ENCODE peak calls at places on chromosomes 7 and 10, in four cellular contexts. One of them, this sample, is unnamed.

GRCh38 chr7:102431617-102432298 is 1.6 kb upstream of the ORAI2 start:
- DNase-seq in lung: no peak
- DNase-seq in fibroblast of pulmonary artery: no peak
- DNase-seq in SK-N-SH: no peak
- DNase-seq in this sample: no peak

GRCh38 chr7:10685040-10685439 is 288.6 kb upstream of the PHF14 start:
- DNase-seq in lung: no peak
- DNase-seq in SK-N-SH: no peak
- DNase-seq in fibroblast of pulmonary artery: no peak
- DNase-seq in this sample: no peak

GRCh38 chr10:128062837-128063563 is 63.2 kb downstream of the MKI67 start:
- DNase-seq in fibroblast of pulmonary artery: peak
- DNase-seq in lung: no peak
- DNase-seq in SK-N-SH: no peak
- DNase-seq in this sample: no peak

GRCh38 chr10:84432891-84433290 is 104.5 kb downstream of the CCSER2 start:
- DNase-seq in SK-N-SH: no peak
- DNase-seq in fibroblast of pulmonary artery: peak
- DNase-seq in lung: no peak
- DNase-seq in this sample: no peak

GRCh38 chr7:831596-832291 is 532 bp upstream of the SUN1 start:
- DNase-seq in fibroblast of pulmonary artery: peak
- DNase-seq in lung: no peak
- DNase-seq in SK-N-SH: no peak
- DNase-seq in this sample: peak

GRCh38 chr10:5840314-5841307 is 27.4 kb upstream of the GDI2 start:
- DNase-seq in lung: no peak
- DNase-seq in SK-N-SH: no peak
- DNase-seq in fibroblast of pulmonary artery: peak
- DNase-seq in this sample: no peak

GRCh38 chr10:96017227-96017687 is 26.1 kb upstream of the CCNJ start:
- DNase-seq in lung: no peak
- DNase-seq in fibroblast of pulmonary artery: peak
- DNase-seq in SK-N-SH: peak
- DNase-seq in this sample: peak

GRCh38 chr10:96304241-96304640 is at the start of gene DNTT:
- DNase-seq in fibroblast of pulmonary artery: no peak
- DNase-seq in SK-N-SH: no peak
- DNase-seq in lung: no peak
- DNase-seq in this sample: no peak

GRCh38 chr10:21661087-21661486 is 127.1 kb downstream of the MLLT10 start:
- DNase-seq in SK-N-SH: no peak
- DNase-seq in lung: no peak
- DNase-seq in fibroblast of pulmonary artery: no peak
- DNase-seq in this sample: no peak

GRCh38 chr7:130961128-130961601 is 227.2 kb upstream of the KLF14 start:
- DNase-seq in SK-N-SH: no peak
- DNase-seq in lung: no peak
- DNase-seq in fibroblast of pulmonary artery: peak
- DNase-seq in this sample: peak

GRCh38 chr7:150567168-150567567 is at the start of gene GIMAP4:
- DNase-seq in SK-N-SH: no peak
- DNase-seq in fibroblast of pulmonary artery: no peak
- DNase-seq in lung: no peak
- DNase-seq in this sample: no peak

GRCh38 chr7:49773939-49774458 is 561 bp downstream of the VWC2 start:
- DNase-seq in SK-N-SH: peak
- DNase-seq in lung: no peak
- DNase-seq in fibroblast of pulmonary artery: no peak
- DNase-seq in this sample: no peak

GRCh38 chr10:110162749-110163148 is 44.7 kb upstream of the MXI1 start:
- DNase-seq in SK-N-SH: no peak
- DNase-seq in fibroblast of pulmonary artery: no peak
- DNase-seq in lung: no peak
- DNase-seq in this sample: no peak

GRCh38 chr7:128934361-128935352 is 3.1 kb upstream of the IRF5 start:
- DNase-seq in fibroblast of pulmonary artery: no peak
- DNase-seq in SK-N-SH: no peak
- DNase-seq in lung: no peak
- DNase-seq in this sample: no peak

GRCh38 chr10:71694567-71694968 is 25.0 kb downstream of the C10orf105 start:
- DNase-seq in SK-N-SH: no peak
- DNase-seq in lung: peak
- DNase-seq in fibroblast of pulmonary artery: no peak
- DNase-seq in this sample: no peak

GRCh38 chr10:16510843-16511242 is 10.8 kb downstream of the C1QL3 start:
- DNase-seq in lung: no peak
- DNase-seq in SK-N-SH: no peak
- DNase-seq in fibroblast of pulmonary artery: no peak
- DNase-seq in this sample: no peak
- TF ChIP-seq CTCF in lung: no peak
- TF ChIP-seq CTCF in SK-N-SH: no peak
- TF ChIP-seq CTCF in fibroblast of pulmonary artery: no peak
- TF ChIP-seq CTCF in this sample: no peak

GRCh38 chr7:158315326-158315725 is 272.3 kb downstream of the PTPRN2 start:
- DNase-seq in SK-N-SH: no peak
- DNase-seq in fibroblast of pulmonary artery: no peak
- DNase-seq in lung: no peak
- DNase-seq in this sample: no peak

GRCh38 chr7:158315881-158316280 is 271.7 kb downstream of the PTPRN2 start:
- DNase-seq in fibroblast of pulmonary artery: no peak
- DNase-seq in SK-N-SH: no peak
- DNase-seq in lung: no peak
- DNase-seq in this sample: no peak

GRCh38 chr7:158318511-158318913 is 269.1 kb downstream of the PTPRN2 start:
- DNase-seq in SK-N-SH: no peak
- DNase-seq in lung: no peak
- DNase-seq in fibroblast of pulmonary artery: no peak
- DNase-seq in this sample: no peak

GRCh38 chr7:158316466-158317031 is 271.1 kb downstream of the PTPRN2 start:
- DNase-seq in fibroblast of pulmonary artery: no peak
- DNase-seq in lung: no peak
- DNase-seq in SK-N-SH: no peak
- DNase-seq in this sample: no peak

DNA sequence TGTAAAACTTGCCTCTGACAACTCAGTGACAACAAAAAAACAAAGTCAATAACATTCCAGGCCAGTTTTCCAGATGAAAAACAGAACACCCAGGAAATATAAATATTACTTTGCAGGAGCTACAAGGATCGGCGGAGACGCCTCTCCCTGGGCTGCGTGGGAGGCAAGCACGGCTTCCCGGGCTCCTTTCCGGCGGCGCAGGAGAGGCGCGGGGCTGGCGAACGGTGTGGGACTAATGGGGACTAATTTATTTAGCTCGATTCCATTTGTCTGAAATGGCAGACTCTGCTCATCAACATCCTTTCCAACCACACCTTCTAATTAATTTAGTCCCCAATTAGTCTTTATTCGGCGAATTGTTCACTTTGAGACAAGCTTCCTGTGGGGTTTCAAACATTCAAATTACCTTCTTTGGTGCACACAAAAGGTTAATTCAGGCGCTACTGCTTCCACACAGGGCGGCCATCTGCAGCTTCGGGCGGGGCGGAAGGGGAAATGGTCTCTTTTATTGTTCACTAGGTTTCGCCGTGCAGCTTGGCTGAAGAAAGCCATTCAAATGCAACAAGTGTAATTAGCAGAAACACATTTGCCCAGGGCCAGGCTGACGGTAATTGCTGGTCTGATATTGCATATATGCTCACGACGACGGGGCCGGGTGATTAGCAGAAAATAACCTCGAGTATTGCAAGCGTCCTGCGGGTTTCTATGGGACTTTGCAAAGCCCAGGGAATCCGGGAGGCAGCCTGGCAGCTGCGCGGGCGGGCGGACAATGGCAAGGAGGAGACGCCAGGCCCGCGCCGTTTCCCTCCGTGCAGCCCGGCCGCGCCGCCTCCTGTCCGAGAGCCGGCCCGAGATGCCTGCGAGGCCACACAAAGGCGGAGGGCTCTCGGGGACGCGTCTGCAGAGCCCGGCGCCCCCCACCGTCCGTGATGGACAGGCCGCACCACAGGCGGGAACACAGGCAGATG is 270.1 kb downstream of the PTPRN2 start:
- DNase-seq in lung: no peak
- DNase-seq in SK-N-SH: no peak
- DNase-seq in fibroblast of pulmonary artery: no peak
- DNase-seq in this sample: no peak
- TF ChIP-seq CTCF in lung: no peak
- TF ChIP-seq CTCF in SK-N-SH: no peak
- TF ChIP-seq CTCF in fibroblast of pulmonary artery: no peak
- TF ChIP-seq CTCF in this sample: no peak

DNA sequence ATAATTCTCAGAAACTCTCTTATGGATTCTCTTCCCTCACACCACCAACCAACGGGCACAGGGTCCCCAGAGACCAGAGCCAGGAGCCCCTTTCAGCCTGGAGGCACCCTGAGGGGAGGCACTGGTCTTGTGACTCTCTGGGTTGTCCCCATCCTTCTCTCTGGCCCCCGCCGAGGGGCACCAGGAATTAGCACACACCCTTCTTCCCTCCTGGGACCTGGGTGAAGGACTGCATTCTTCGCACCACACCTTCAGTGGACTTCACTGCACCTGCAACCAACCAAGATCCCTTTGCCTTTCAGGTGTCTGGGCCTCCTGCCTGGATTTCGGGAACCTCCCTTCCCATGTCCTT is 22.1 kb downstream of the PLAC9 start:
- DNase-seq in lung: no peak
- DNase-seq in SK-N-SH: no peak
- DNase-seq in fibroblast of pulmonary artery: no peak
- DNase-seq in this sample: no peak
- TF ChIP-seq CTCF in lung: no peak
- TF ChIP-seq CTCF in SK-N-SH: no peak
- TF ChIP-seq CTCF in fibroblast of pulmonary artery: no peak
- TF ChIP-seq CTCF in this sample: no peak

GRCh38 chr7:93054975-93055374 is 62.8 kb downstream of the SAMD9 start:
- DNase-seq in fibroblast of pulmonary artery: no peak
- DNase-seq in lung: no peak
- DNase-seq in SK-N-SH: no peak
- DNase-seq in this sample: no peak

GRCh38 chr7:93053946-93054943 is 63.5 kb downstream of the SAMD9 start:
- DNase-seq in SK-N-SH: no peak
- DNase-seq in lung: no peak
- DNase-seq in fibroblast of pulmonary artery: no peak
- DNase-seq in this sample: no peak

GRCh38 chr7:93053209-93053945 is 64.4 kb downstream of the SAMD9 start:
- DNase-seq in SK-N-SH: no peak
- DNase-seq in lung: no peak
- DNase-seq in fibroblast of pulmonary artery: no peak
- DNase-seq in this sample: no peak

GRCh38 chr7:93051660-93052059 is 66.1 kb downstream of the SAMD9 start:
- DNase-seq in lung: no peak
- DNase-seq in fibroblast of pulmonary artery: no peak
- DNase-seq in SK-N-SH: no peak
- DNase-seq in this sample: no peak

DNA sequence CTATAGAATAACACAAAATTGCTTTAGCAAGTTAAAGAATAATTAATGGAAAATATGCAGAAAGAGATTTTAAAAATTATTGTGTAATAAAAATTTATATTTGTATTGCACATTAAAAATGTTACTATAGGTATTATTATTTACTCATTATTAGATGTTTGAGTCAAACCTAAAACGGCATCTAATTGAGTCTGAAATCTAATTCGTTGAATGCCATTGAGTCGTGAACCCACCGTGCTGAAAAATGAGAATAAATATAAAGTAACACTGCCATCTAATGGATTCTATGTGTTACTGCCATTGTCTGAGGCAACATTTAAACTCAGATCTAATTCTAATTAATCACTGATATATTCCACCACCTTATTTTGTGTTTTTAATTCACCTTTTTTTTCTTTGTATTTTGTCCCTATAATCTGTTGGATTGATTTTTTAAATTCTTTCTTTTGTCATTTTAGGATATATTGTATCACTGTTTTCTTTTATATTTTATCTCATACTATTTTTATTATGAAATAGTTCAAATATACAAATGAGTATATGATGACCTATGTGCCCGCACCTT is 62.2 kb downstream of the SAMD9 start:
- DNase-seq in SK-N-SH: peak
- DNase-seq in lung: no peak
- DNase-seq in fibroblast of pulmonary artery: peak
- DNase-seq in this sample: peak
- TF ChIP-seq CTCF in SK-N-SH: peak
- TF ChIP-seq CTCF in lung: peak
- TF ChIP-seq CTCF in fibroblast of pulmonary artery: peak
- TF ChIP-seq CTCF in this sample: peak

GRCh38 chr7:117385340-117386124 is 41.8 kb downstream of the ASZ1 start:
- DNase-seq in SK-N-SH: peak
- DNase-seq in fibroblast of pulmonary artery: peak
- DNase-seq in lung: no peak
- DNase-seq in this sample: peak
- TF ChIP-seq CTCF in SK-N-SH: peak
- TF ChIP-seq CTCF in fibroblast of pulmonary artery: peak
- TF ChIP-seq CTCF in lung: peak
- TF ChIP-seq CTCF in this sample: peak

GRCh38 chr10:124975977-124976514 is 34.1 kb downstream of the ZRANB1 start:
- DNase-seq in lung: no peak
- DNase-seq in SK-N-SH: no peak
- DNase-seq in fibroblast of pulmonary artery: no peak
- DNase-seq in this sample: no peak

GRCh38 chr10:124978376-124978725 is 36.4 kb downstream of the ZRANB1 start:
- DNase-seq in lung: no peak
- DNase-seq in SK-N-SH: no peak
- DNase-seq in fibroblast of pulmonary artery: no peak
- DNase-seq in this sample: no peak

GRCh38 chr10:124974131-124974530 is 32.2 kb downstream of the ZRANB1 start:
- DNase-seq in fibroblast of pulmonary artery: no peak
- DNase-seq in lung: no peak
- DNase-seq in SK-N-SH: no peak
- DNase-seq in this sample: no peak

GRCh38 chr10:124977648-124978375 is 35.9 kb downstream of the ZRANB1 start:
- DNase-seq in fibroblast of pulmonary artery: no peak
- DNase-seq in lung: no peak
- DNase-seq in SK-N-SH: no peak
- DNase-seq in this sample: no peak

DNA sequence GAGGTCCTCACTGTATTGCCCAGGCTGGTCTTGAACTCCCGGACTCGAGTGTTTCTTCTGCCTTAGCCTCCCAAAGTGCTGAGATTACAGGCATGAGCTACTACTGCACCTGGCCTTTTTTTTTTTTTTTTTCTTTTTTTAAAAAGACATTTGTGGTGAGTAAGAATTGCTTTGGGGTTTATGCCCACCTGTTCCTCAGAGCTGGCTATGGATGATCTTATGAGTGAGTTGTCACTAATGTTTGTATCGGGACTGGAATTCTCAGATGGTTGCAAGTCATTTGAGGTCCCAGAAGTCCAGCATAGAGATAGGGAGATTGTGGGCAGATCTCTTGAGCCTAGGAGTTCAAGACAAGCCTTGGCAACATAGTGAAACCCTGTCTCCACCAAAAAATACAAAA is 35.2 kb downstream of the ZRANB1 start:
- DNase-seq in fibroblast of pulmonary artery: no peak
- DNase-seq in SK-N-SH: no peak
- DNase-seq in lung: no peak
- DNase-seq in this sample: no peak
- TF ChIP-seq CTCF in fibroblast of pulmonary artery: no peak
- TF ChIP-seq CTCF in SK-N-SH: no peak
- TF ChIP-seq CTCF in lung: no peak
- TF ChIP-seq CTCF in this sample: no peak